ENCODE peak calls at places on chromosome 12, in eight cellular contexts. D is endodermal cell, W is HepG2, E is neuronal stem cell, F is fibroblast of lung, Z is neural progenitor cell, H is MM.1S, B is IMR-90. T is an unnamed sample.
A peak's percentile ranks its signal among the peaks of the same experiment; 100 is the strongest.

GRCh38 chr12:120220838-120221575 is 20.1 kb upstream of the RPLP0 start:
- DNase-seq in F (no peak), W (peak; percentile 63), D (no peak), H (no peak), B (no peak), Z (no peak), E (no peak), T (no peak)

GRCh38 chr12:104951759-104952509 is 6.2 kb downstream of the SLC41A2 start:
- DNase-seq in W (no peak), F (peak; percentile 59), H (no peak), B (peak; percentile 69), D (no peak), Z (no peak), E (no peak), T (no peak)

GRCh38 chr12:109703684-109704083 is 9.9 kb upstream of the FAM222A start:
- DNase-seq in F (no peak), D (no peak), E (no peak), H (no peak), B (no peak), Z (no peak), W (no peak), T (no peak)

GRCh38 chr12:100348657-100349454 is 8.0 kb upstream of the SLC17A8 start:
- DNase-seq in E (peak; percentile 15), B (peak; percentile 38), H (peak; percentile 15), Z (peak; percentile 57), D (no peak), W (peak; percentile 54), F (peak; percentile 44), T (peak; percentile 67)

GRCh38 chr12:110543252-110543959 is 39.7 kb downstream of the PPTC7 start:
- DNase-seq in F (peak; percentile 96), B (peak; percentile 80), D (peak; percentile 41), W (no peak), E (no peak), H (peak; percentile 53), Z (no peak), T (no peak)

GRCh38 chr12:6966351-6966750 is 4.1 kb downstream of the PHB2 start:
- DNase-seq in D (no peak), E (no peak), F (no peak), Z (no peak), H (peak; percentile 3), B (no peak), W (no peak), T (no peak)

GRCh38 chr12:99910342-99910741 is 74.4 kb downstream of the ANKS1B start:
- DNase-seq in E (no peak), F (no peak), Z (no peak), H (peak; percentile 23), W (no peak), B (no peak), D (no peak), T (no peak)

GRCh38 chr12:47378907-47379306 is 299.1 kb upstream of the AMIGO2 start:
- DNase-seq in D (no peak), E (no peak), F (no peak), H (no peak), B (peak; percentile 25), Z (no peak), W (no peak), T (no peak)

GRCh38 chr12:131045705-131046460 is 92.2 kb downstream of the ADGRD1 start:
- DNase-seq in Z (no peak), D (no peak), E (no peak), F (no peak), H (no peak), W (no peak), B (no peak), T (no peak)

GRCh38 chr12:53700567-53700966 is 24.7 kb upstream of the ATP5MC2 start:
- DNase-seq in B (no peak), E (no peak), H (no peak), Z (no peak), D (no peak), W (no peak), F (no peak), T (no peak)

GRCh38 chr12:130435826-130436225 is 98.1 kb downstream of the PIWIL1 start:
- DNase-seq in B (no peak), D (no peak), F (no peak), H (no peak), W (no peak), Z (no peak), E (no peak), T (no peak)

GRCh38 chr12:79033788-79034187 is 169.2 kb downstream of the SYT1 start:
- DNase-seq in E (no peak), D (no peak), W (no peak), F (no peak), H (no peak), B (no peak), Z (no peak), T (no peak)

GRCh38 chr12:28780096-28780495 is 369.0 kb upstream of the FAR2 start:
- DNase-seq in H (no peak), Z (no peak), E (no peak), W (peak; percentile 12), D (no peak), F (peak; percentile 68), B (peak; percentile 81), T (no peak)

GRCh38 chr12:49298160-49298559 is 3.2 kb downstream of the PRPH start:
- DNase-seq in F (no peak), D (no peak), B (no peak), W (no peak), Z (no peak), E (no peak), H (no peak), T (no peak)

GRCh38 chr12:54329756-54330155 is 4.8 kb downstream of the COPZ1 start:
- DNase-seq in B (no peak), W (peak; percentile 20), D (peak; percentile 60), F (no peak), E (no peak), Z (no peak), H (no peak), T (no peak)

GRCh38 chr12:62730649-62731377 is 204.1 kb downstream of the PPM1H start:
- DNase-seq in B (peak; percentile 67), F (peak; percentile 65), H (no peak), E (no peak), D (no peak), Z (no peak), W (no peak), T (no peak)

GRCh38 chr12:18970603-18971002 is 158.9 kb upstream of the PLEKHA5 start:
- DNase-seq in E (no peak), B (peak; percentile 1), H (no peak), D (no peak), F (no peak), W (no peak), Z (no peak), T (no peak)

GRCh38 chr12:111368291-111368683 is 608 bp downstream of the PHETA1 start:
- DNase-seq in B (no peak), E (peak; percentile 6), Z (peak; percentile 31), W (no peak), D (peak; percentile 72), H (no peak), F (peak; percentile 8), T (no peak)

GRCh38 chr12:113222730-113223531 is 1.7 kb downstream of the TPCN1 start:
- DNase-seq in D (peak; percentile 73), B (peak; percentile 92), H (no peak), W (peak; percentile 91), Z (no peak), E (no peak), F (peak; percentile 96), T (peak; percentile 66)

GRCh38 chr12:90062799-90063198 is 354.2 kb upstream of the ATP2B1 start:
- DNase-seq in E (no peak), F (no peak), D (no peak), W (peak; percentile 5), H (no peak), Z (no peak), B (no peak), T (no peak)

DNA sequence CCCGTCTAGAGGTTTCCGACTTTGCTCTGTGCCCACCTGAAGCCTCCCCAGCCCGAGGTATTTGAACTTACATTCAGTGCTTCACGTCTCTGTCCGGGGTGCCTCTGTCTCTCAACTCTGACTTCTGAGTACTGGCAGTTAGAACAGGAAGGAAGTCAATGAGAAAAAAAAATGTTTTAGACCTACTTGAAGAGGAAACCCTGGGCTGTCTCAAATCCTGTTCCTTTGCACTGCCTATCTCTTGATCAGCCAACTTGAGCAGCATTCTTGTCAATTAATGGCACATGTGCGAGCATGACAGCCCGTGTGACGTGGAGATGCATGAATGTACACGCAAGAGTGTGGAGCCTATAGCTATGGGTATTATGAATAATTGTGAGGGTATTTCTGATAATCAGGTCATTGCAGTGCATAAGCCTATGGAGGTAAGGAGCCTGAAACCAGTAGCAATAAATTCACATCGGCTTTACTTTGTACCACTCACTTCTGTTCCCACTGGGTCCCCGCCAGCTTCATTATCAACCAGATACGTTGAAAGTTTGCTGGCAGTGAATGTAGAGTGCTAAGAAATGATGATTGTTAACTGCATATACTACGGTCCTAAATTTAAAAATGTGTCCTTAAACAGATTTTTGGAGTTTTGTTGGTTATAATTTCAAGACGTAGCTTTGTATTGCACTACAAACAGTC is at the start of gene ARHGDIB:
- DNase-seq in E (no peak), H (peak; percentile 88), B (no peak), F (no peak), Z (no peak), D (no peak), W (no peak), T (peak; percentile 94)
- H3K9ac ChIP-seq in E (no peak within 1 kb of the TSS), H (peak within 1 kb of the TSS; percentile 88), B (no peak within 1 kb of the TSS), F (no peak within 1 kb of the TSS), Z (no peak within 1 kb of the TSS), D (no peak within 1 kb of the TSS), W (no peak within 1 kb of the TSS), T (peak within 1 kb of the TSS; percentile 88)

DNA sequence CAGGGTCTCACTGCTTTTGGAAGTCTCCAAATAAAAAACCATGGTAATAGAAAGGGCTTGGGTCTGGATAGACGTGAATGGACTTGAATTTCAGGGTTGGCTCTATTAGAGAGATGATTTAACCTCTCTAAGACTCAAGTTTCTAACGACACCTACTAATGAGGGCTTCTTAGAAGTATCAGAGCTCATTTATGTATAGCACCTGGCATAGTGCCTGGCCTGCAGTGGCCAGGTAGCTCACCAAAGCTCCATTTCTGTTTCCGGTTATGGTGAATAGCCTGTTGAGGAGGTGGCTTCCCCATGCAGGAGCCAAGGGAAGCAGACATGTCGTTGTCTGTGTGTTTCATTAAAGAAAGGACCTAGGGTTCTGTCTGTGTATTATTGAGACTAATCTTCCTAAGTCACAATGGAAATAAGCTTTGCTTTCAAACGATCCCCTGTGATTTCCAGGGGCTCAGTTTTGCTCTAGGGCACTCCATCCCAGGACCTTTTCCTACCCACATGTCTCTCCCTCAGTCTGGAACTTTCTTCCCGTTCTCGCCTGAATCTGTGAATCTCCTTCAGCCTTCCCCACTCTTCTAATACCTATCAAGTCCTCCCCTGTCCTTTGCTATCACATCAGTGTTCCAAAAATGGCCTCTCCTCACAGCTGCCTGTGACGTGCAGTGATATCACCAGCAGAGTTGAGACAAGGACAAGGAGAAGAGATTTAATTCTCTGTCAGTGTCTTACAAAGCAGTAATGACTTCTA is 108.8 kb downstream of the ETV6 start:
- DNase-seq in Z (no peak), D (no peak), E (peak; percentile 9), H (no peak), W (no peak), B (no peak), F (no peak), T (no peak)
- H3K4me1 ChIP-seq in Z (peaks cover 32% of the 10 kb centered on the region), D (peaks cover 28% of the 10 kb centered on the region), E (peaks cover 2% of the 10 kb centered on the region), H (peaks cover 68% of the 10 kb centered on the region), W (peaks cover under 1% of the 10 kb centered on the region), B (peaks cover 30% of the 10 kb centered on the region), F (peaks cover 5% of the 10 kb centered on the region), T (no peaks in the 10 kb centered on the region)

GRCh38 chr12:121264951-121265350 is 31.6 kb downstream of the CAMKK2 start:
- DNase-seq in E (no peak), B (no peak), H (no peak), D (no peak), W (no peak), F (no peak), Z (no peak), T (no peak)
- H3K4me3 ChIP-seq in E (no peak overlapping the region), B (no peak overlapping the region), H (no peak overlapping the region), D (no peak overlapping the region), W (no peak overlapping the region), F (no peak overlapping the region), Z (no peak overlapping the region), T (no peak overlapping the region)

GRCh38 chr12:11706509-11707331 is 57.2 kb downstream of the ETV6 start:
- DNase-seq in W (peak; percentile 42), E (no peak), Z (no peak), F (peak; percentile 45), H (no peak), B (peak; percentile 39), D (no peak), T (no peak)
- H3K9ac ChIP-seq in W (peak overlapping the region; percentile 1), E (no peak overlapping the region), Z (no peak overlapping the region), F (no peak overlapping the region), H (no peak overlapping the region), B (no peak overlapping the region), D (no peak overlapping the region), T (no peak overlapping the region)

T was measured in Karpas-422.